ENCODE peak calls at places on chromosome 1, in four cellular contexts. U, A, M and T are unnamed samples.

GRCh38 chr1:203584040-203584439 is 42.6 kb upstream of the ATP2B4 start:
- DNase-seq in U (no peak), A (no peak), M (peak; percentile 39), T (no peak)

GRCh38 chr1:230804396-230804795 is 57.2 kb downstream of the CAPN9 start:
- DNase-seq in U (no peak), A (no peak), M (no peak), T (no peak)

GRCh38 chr1:78225153-78225552 is 179.4 kb downstream of the GIPC2 start:
- DNase-seq in U (no peak), A (no peak), M (no peak), T (no peak)

GRCh38 chr1:244552336-244552735 is 91.3 kb downstream of the CATSPERE start:
- DNase-seq in U (no peak), A (no peak), M (no peak), T (no peak)

GRCh38 chr1:23051510-23051909 is 32.2 kb downstream of the KDM1A start:
- DNase-seq in U (no peak), A (no peak), M (no peak), T (no peak)

GRCh38 chr1:201295861-201296260 is 12.6 kb downstream of the PKP1 start:
- DNase-seq in U (no peak), A (no peak), M (peak; percentile 40), T (no peak)

GRCh38 chr1:227518876-227519275 is 44.5 kb upstream of the ZNF678 start:
- DNase-seq in U (no peak), A (no peak), M (no peak), T (no peak)

GRCh38 chr1:234605983-234606730 is 3.8 kb downstream of the IRF2BP2 start:
- DNase-seq in U (no peak), A (peak; percentile 87), M (peak; percentile 81), T (no peak)

GRCh38 chr1:183970516-183971300 is 66.8 kb downstream of the COLGALT2 start:
- DNase-seq in U (no peak), A (no peak), M (no peak), T (no peak)

GRCh38 chr1:16134906-16135305 is 21.0 kb downstream of the EPHA2 start:
- DNase-seq in U (no peak), A (no peak), M (no peak), T (no peak)

GRCh38 chr1:245735831-245736530 is 581.2 kb downstream of the KIF26B start:
- DNase-seq in U (no peak), A (no peak), M (peak; percentile 27), T (no peak)